ENCODE peak calls at places on chromosomes 12 and 14, in five cellular contexts. T is GM10248, M is T-helper 2 cell, Y is H7, G is heart right ventricle. S is an unnamed sample.

GRCh38 chr14:104688755-104689619 is at the start of gene INF2:
- DNase-seq in M (no peak), T (peak), G (peak), Y (peak), S (no peak)

GRCh38 chr12:108387771-108388170 is 48.7 kb upstream of the CMKLR1 start:
- DNase-seq in M (no peak), G (no peak), Y (no peak), T (no peak), S (no peak)

GRCh38 chr12:45660330-45660729 is 69.2 kb upstream of the ARID2 start:
- DNase-seq in T (no peak), Y (no peak), M (no peak), G (no peak), S (peak)

GRCh38 chr14:69319911-69320310 is 60.0 kb downstream of the GALNT16 start:
- DNase-seq in G (no peak), T (no peak), Y (no peak), M (no peak), S (no peak)

GRCh38 chr12:115799610-115800009 is 477.9 kb downstream of the MED13L start:
- DNase-seq in M (no peak), Y (no peak), T (no peak), G (no peak), S (no peak)

GRCh38 chr12:40226652-40227051 is 1.9 kb downstream of the LRRK2 start:
- DNase-seq in G (no peak), Y (no peak), M (no peak), T (no peak), S (peak)

GRCh38 chr12:130552483-130552996 is 163.6 kb downstream of the RIMBP2 start:
- DNase-seq in M (no peak), Y (peak), G (no peak), T (no peak), S (no peak)

GRCh38 chr12:102043928-102044327 is 17.9 kb downstream of the WASHC3 start:
- DNase-seq in M (no peak), T (peak), G (no peak), Y (no peak), S (no peak)

GRCh38 chr12:51777457-51777856 is 71.1 kb downstream of the FIGNL2 start:
- DNase-seq in T (no peak), G (no peak), Y (no peak), M (no peak), S (no peak)

GRCh38 chr14:58969951-58970751 is 218.3 kb upstream of the DAAM1 start:
- DNase-seq in T (no peak), Y (peak), M (no peak), G (no peak), S (peak)

GRCh38 chr14:61089126-61089750 is 108.2 kb downstream of the SLC38A6 start:
- DNase-seq in T (no peak), Y (no peak), M (no peak), G (no peak), S (no peak)

GRCh38 chr14:59190372-59190771 is 1.9 kb downstream of the DAAM1 start:
- DNase-seq in G (no peak), M (no peak), Y (peak), T (peak), S (no peak)

GRCh38 chr14:31229638-31230229 is 22.1 kb upstream of the HECTD1 start:
- DNase-seq in M (no peak), Y (peak), T (no peak), G (peak), S (peak)

GRCh38 chr12:121138284-121138683 is 5.6 kb downstream of the P2RX7 start:
- DNase-seq in Y (peak), M (no peak), T (no peak), G (no peak), S (no peak)

GRCh38 chr12:53200458-53201169 is 6.4 kb downstream of the ITGB7 start:
- DNase-seq in G (no peak), Y (no peak), M (no peak), T (peak), S (no peak)

GRCh38 chr12:123571343-123571813 is 13.0 kb upstream of the TMED2 start:
- DNase-seq in M (no peak), T (no peak), Y (peak), G (peak), S (no peak)

GRCh38 chr12:52121848-52122838 is 42.6 kb downstream of the SMIM41 start:
- DNase-seq in Y (peak), T (peak), M (no peak), G (peak), S (peak)

GRCh38 chr14:65901595-65901994 is 489.1 kb downstream of the FUT8 start:
- DNase-seq in M (no peak), Y (no peak), T (no peak), G (no peak), S (no peak)

GRCh38 chr12:57235012-57235727 is 5.7 kb downstream of the SHMT2 start:
- DNase-seq in T (no peak), G (peak), Y (peak), M (no peak), S (peak)

GRCh38 chr12:124136796-124137195 is 158.1 kb upstream of the RFLNA start:
- DNase-seq in Y (no peak), G (no peak), T (no peak), M (no peak), S (no peak)

GRCh38 chr12:122864894-122865253 is 29.6 kb downstream of the HIP1R start:
- DNase-seq in Y (no peak), G (no peak), T (no peak), M (no peak), S (no peak)

GRCh38 chr14:70934502-70935134 is 27.4 kb downstream of the PCNX1 start:
- DNase-seq in G (no peak), T (peak), M (no peak), Y (no peak), S (peak)

GRCh38 chr14:76863724-76864407 is 37.7 kb downstream of the LRRC74A start:
- DNase-seq in T (peak), M (no peak), G (peak), Y (peak), S (no peak)

GRCh38 chr14:23524954-23525353 is 26.6 kb downstream of the ZFHX2 start:
- DNase-seq in T (no peak), G (no peak), Y (no peak), M (no peak), S (no peak)

GRCh38 chr12:130966443-130967030 is 12.8 kb downstream of the ADGRD1 start:
- DNase-seq in Y (no peak), T (no peak), G (no peak), M (no peak), S (no peak)

GRCh38 chr12:8108808-8109398 is 14.5 kb upstream of the CLEC4A start:
- DNase-seq in T (peak), G (peak), Y (peak), M (peak), S (peak)

GRCh38 chr12:6962285-6963015 is 8.0 kb downstream of the PHB2 start:
- DNase-seq in G (no peak), Y (peak), T (no peak), M (no peak), S (no peak)

GRCh38 chr14:69351911-69352310 is 46.2 kb downstream of the ERH start:
- DNase-seq in M (no peak), T (no peak), Y (peak), G (no peak), S (no peak)

GRCh38 chr12:57214398-57214781 is 2.2 kb upstream of the NXPH4 start:
- DNase-seq in T (peak), G (peak), Y (peak), M (peak), S (peak)

S was measured in RCC 7860.